ENCODE peak calls at places on chromosomes 5 and 9, in six cellular contexts. U is NCI-H524; Z is fibroblast of mammary gland; J is Calu3; V is stimulated activated CD4-positive, alpha-beta T cell treated with anti-CD3 and anti-CD28 coated beads, Interleukin-4, amount 100 ng/mL, for 4 hours; P is activated gamma-delta T cell treated with anti-CD3 and anti-CD28 coated beads, Interleukin-2, amount 50 U/mL, for 16 hours. K is an unnamed sample.

GRCh38 chr5:55438931-55439477 is 95.8 kb downstream of the PLPP1 start:
- DNase-seq in V (no peak), J (no peak), U (no peak), P (no peak), Z (peak), K (no peak)

GRCh38 chr9:7180247-7180646 is 422.5 kb downstream of the KDM4C start:
- DNase-seq in P (no peak), V (no peak), J (no peak), Z (no peak), U (no peak), K (no peak)

GRCh38 chr5:64766934-64767333 is 1.6 kb downstream of the SREK1IP1 start:
- DNase-seq in V (no peak), Z (no peak), J (no peak), U (no peak), P (no peak), K (no peak)

GRCh38 chr5:62779010-62779422 is 200.4 kb downstream of the LRRC70 start:
- DNase-seq in Z (peak), V (no peak), P (no peak), J (peak), U (peak), K (peak)

GRCh38 chr5:97131139-97131710 is 11.2 kb downstream of the LIX1 start:
- DNase-seq in J (no peak), V (no peak), U (no peak), P (no peak), Z (peak), K (no peak)

GRCh38 chr9:88177343-88177742 is 39.1 kb upstream of the SPATA31C2 start:
- DNase-seq in Z (no peak), V (no peak), J (no peak), P (no peak), U (no peak), K (no peak)

GRCh38 chr5:64811050-64811640 is 42.4 kb downstream of the CWC27 start:
- DNase-seq in U (peak), V (no peak), Z (peak), P (no peak), J (peak), K (no peak)

GRCh38 chr9:135077497-135078200 is 9.8 kb upstream of the OLFM1 start:
- DNase-seq in Z (peak), J (no peak), U (no peak), V (no peak), P (no peak), K (no peak)

GRCh38 chr5:9924614-9925013 is 294.5 kb upstream of the TAS2R1 start:
- DNase-seq in V (no peak), U (no peak), J (peak), P (no peak), Z (peak), K (no peak)

GRCh38 chr9:71853084-71853483 is 57.9 kb downstream of the ABHD17B start:
- DNase-seq in U (no peak), P (no peak), V (no peak), Z (no peak), J (no peak), K (no peak)

K was measured in glomerular endothelial cell.